ENCODE peak calls at places on chromosomes 13 and 19, in eight cellular contexts. I is Peyer's patch, Q is left colon, H is left cardiac atrium, J is ELR, Y is RPMI8226, E is foreskin melanocyte, S is fibroblast of the conjunctiva. B is an unnamed sample.

GRCh38 chr19:10316229-10317044 is 622 bp upstream of the FDX2 start:
- DNase-seq in I (no peak), Q (no peak), H (no peak), J (no peak), Y (no peak), E (no peak), S (no peak), B (peak; percentile 51)

GRCh38 chr13:76164290-76164689 is 528.2 kb downstream of the LMO7 start:
- DNase-seq in I (no peak), Q (no peak), H (no peak), J (no peak), Y (no peak), E (no peak), S (no peak), B (peak; percentile 15)

GRCh38 chr13:29679357-29680050 is 84.0 kb upstream of the SLC7A1 start:
- DNase-seq in I (peak; percentile 59), Q (no peak), H (peak; percentile 73), J (no peak), Y (no peak), E (no peak), S (no peak), B (peak; percentile 91)

GRCh38 chr13:20351279-20352022 is 119.3 kb upstream of the GJB6 start:
- DNase-seq in I (no peak), Q (no peak), H (no peak), J (peak; percentile 70), Y (no peak), E (peak; percentile 72), S (no peak), B (no peak)

GRCh38 chr13:105219636-105220035 is 1315.8 kb downstream of the EFNB2 start:
- DNase-seq in I (no peak), Q (no peak), H (no peak), J (peak; percentile 13), Y (no peak), E (no peak), S (no peak), B (no peak)

GRCh38 chr19:53785196-53785889 is 38.8 kb downstream of the NLRP12 start:
- DNase-seq in I (no peak), Q (no peak), H (no peak), J (no peak), Y (no peak), E (no peak), S (no peak), B (no peak)

GRCh38 chr13:24281188-24282008 is 28.0 kb upstream of the C1QTNF9 start:
- DNase-seq in I (no peak), Q (no peak), H (no peak), J (no peak), Y (no peak), E (no peak), S (no peak), B (no peak)

GRCh38 chr13:110758195-110758594 is 44.7 kb downstream of the ING1 start:
- DNase-seq in I (no peak), Q (no peak), H (no peak), J (peak; percentile 22), Y (no peak), E (no peak), S (no peak), B (no peak)

GRCh38 chr19:1526979-1527649 is 3.2 kb downstream of the PLK5 start:
- DNase-seq in I (no peak), Q (no peak), H (no peak), J (no peak), Y (no peak), E (no peak), S (no peak), B (no peak)

GRCh38 chr19:1745589-1746031 is 7.7 kb upstream of the ONECUT3 start:
- DNase-seq in I (no peak), Q (no peak), H (no peak), J (no peak), Y (no peak), E (no peak), S (no peak), B (no peak)

GRCh38 chr13:32323912-32324311 is 8.6 kb downstream of the BRCA2 start:
- DNase-seq in I (no peak), Q (no peak), H (no peak), J (peak; percentile 83), Y (no peak), E (no peak), S (peak; percentile 40), B (no peak)

GRCh38 chr19:3573858-3574637 is 1.3 kb downstream of the HMG20B start:
- DNase-seq in I (peak; percentile 97), Q (peak; percentile 97), H (peak; percentile 93), J (peak; percentile 98), Y (peak; percentile 95), E (peak; percentile 98), S (peak; percentile 96), B (peak; percentile 97)

GRCh38 chr13:32471187-32471922 is 43.4 kb upstream of the N4BP2L1 start:
- DNase-seq in I (no peak), Q (no peak), H (peak; percentile 37), J (no peak), Y (peak; percentile 58), E (no peak), S (no peak), B (peak; percentile 82)

GRCh38 chr19:36140289-36141038 is 598 bp downstream of the CAPNS1 start:
- DNase-seq in I (no peak), Q (peak; percentile 62), H (peak; percentile 65), J (peak; percentile 79), Y (peak; percentile 40), E (peak; percentile 13), S (no peak), B (peak; percentile 36)

GRCh38 chr19:38023245-38023644 is 116.2 kb downstream of the SIPA1L3 start:
- DNase-seq in I (no peak), Q (no peak), H (no peak), J (peak; percentile 58), Y (no peak), E (peak; percentile 32), S (no peak), B (no peak)

GRCh38 chr19:1526066-1526778 is 2.3 kb downstream of the PLK5 start:
- DNase-seq in I (no peak), Q (no peak), H (no peak), J (no peak), Y (no peak), E (no peak), S (no peak), B (no peak)

GRCh38 chr13:51778407-51778806 is 25.6 kb downstream of the DHRS12 start:
- DNase-seq in I (no peak), Q (no peak), H (no peak), J (no peak), Y (no peak), E (no peak), S (no peak), B (no peak)

GRCh38 chr19:51003316-51003715 is 1.9 kb upstream of the KLK8 start:
- DNase-seq in I (no peak), Q (no peak), H (no peak), J (no peak), Y (no peak), E (no peak), S (no peak), B (no peak)

GRCh38 chr19:40238775-40239174 is 12.3 kb upstream of the CCNP start:
- DNase-seq in I (no peak), Q (no peak), H (no peak), J (no peak), Y (no peak), E (no peak), S (no peak), B (no peak)

GRCh38 chr13:30111810-30112209 is 195.5 kb downstream of the KATNAL1 start:
- DNase-seq in I (no peak), Q (no peak), H (no peak), J (peak; percentile 49), Y (peak; percentile 35), E (no peak), S (no peak), B (no peak)

GRCh38 chr13:109088528-109088927 is 459.1 kb downstream of the MYO16 start:
- DNase-seq in I (no peak), Q (no peak), H (no peak), J (no peak), Y (no peak), E (no peak), S (no peak), B (no peak)

GRCh38 chr13:27043013-27043412 is 128.6 kb downstream of the USP12 start:
- DNase-seq in I (no peak), Q (no peak), H (no peak), J (peak; percentile 98), Y (no peak), E (peak; percentile 94), S (peak; percentile 88), B (no peak)

GRCh38 chr19:15238639-15239155 is 6.4 kb upstream of the EPHX3 start:
- DNase-seq in I (no peak), Q (no peak), H (no peak), J (no peak), Y (no peak), E (no peak), S (no peak), B (no peak)

GRCh38 chr19:40697007-40697406 is 6.6 kb upstream of the NUMBL start:
- DNase-seq in I (no peak), Q (no peak), H (no peak), J (no peak), Y (no peak), E (no peak), S (no peak), B (no peak)

GRCh38 chr13:99528547-99528946 is 27.3 kb downstream of the TM9SF2 start:
- DNase-seq in I (no peak), Q (no peak), H (no peak), J (no peak), Y (peak; percentile 8), E (no peak), S (no peak), B (no peak)

GRCh38 chr13:39682788-39683187 is 27.3 kb downstream of the COG6 start:
- DNase-seq in I (no peak), Q (no peak), H (no peak), J (no peak), Y (no peak), E (no peak), S (no peak), B (no peak)

GRCh38 chr13:71149498-71150363 is 717.3 kb downstream of the DACH1 start:
- DNase-seq in I (no peak), Q (no peak), H (no peak), J (no peak), Y (peak; percentile 59), E (no peak), S (no peak), B (no peak)

GRCh38 chr19:1260749-1261511 is 8.2 kb upstream of the CIRBP start:
- DNase-seq in I (peak; percentile 97), Q (peak; percentile 95), H (peak; percentile 97), J (peak; percentile 97), Y (peak; percentile 97), E (peak; percentile 91), S (peak; percentile 94), B (peak; percentile 97)

GRCh38 chr13:21012841-21013681 is 48.3 kb downstream of the LATS2 start:
- DNase-seq in I (no peak), Q (no peak), H (no peak), J (no peak), Y (no peak), E (no peak), S (no peak), B (no peak)

GRCh38 chr19:3455960-3456601 is 24.2 kb downstream of the SMIM24 start:
- DNase-seq in I (no peak), Q (no peak), H (no peak), J (no peak), Y (no peak), E (no peak), S (no peak), B (no peak)

GRCh38 chr19:4970558-4971423 is 1.9 kb downstream of the KDM4B start:
- DNase-seq in I (peak; percentile 61), Q (peak; percentile 49), H (no peak), J (peak; percentile 53), Y (peak; percentile 45), E (no peak), S (no peak), B (peak; percentile 57)

GRCh38 chr13:87677334-87678234 is 6.4 kb downstream of the SLITRK5 start:
- DNase-seq in I (peak; percentile 44), Q (no peak), H (peak; percentile 28), J (no peak), Y (peak; percentile 78), E (no peak), S (no peak), B (no peak)

GRCh38 chr13:65143920-65144319 is 2086.2 kb downstream of the PCDH9 start:
- DNase-seq in I (no peak), Q (no peak), H (no peak), J (no peak), Y (no peak), E (no peak), S (no peak), B (no peak)

GRCh38 chr13:42068886-42069285 is 20.4 kb downstream of the DGKH start:
- DNase-seq in I (no peak), Q (no peak), H (no peak), J (no peak), Y (no peak), E (no peak), S (no peak), B (no peak)